ENCODE peak calls at places on chromosomes 7 and 10, in five cellular contexts. J is IMR-90, S is heart left ventricle, M is psoas muscle, Y is left ventricle myocardium inferior. E is an unnamed sample.

GRCh38 chr7:33278095-33278494 is 148.7 kb downstream of the BBS9 start:
- DNase-seq in Y (no peak), J (no peak), M (no peak), S (no peak), E (no peak)

GRCh38 chr10:59793924-59794323 is 40.7 kb upstream of the MRLN start:
- DNase-seq in J (no peak), Y (no peak), M (no peak), S (no peak), E (no peak)

GRCh38 chr7:156778668-156779067 is 114.3 kb downstream of the LMBR1 start:
- DNase-seq in S (no peak), M (no peak), J (no peak), Y (no peak), E (no peak)

GRCh38 chr10:96047004-96047649 is 3.7 kb downstream of the CCNJ start:
- DNase-seq in M (no peak), S (no peak), J (no peak), Y (no peak), E (no peak)

GRCh38 chr7:111834367-111834766 is 272.1 kb upstream of the IMMP2L start:
- DNase-seq in J (no peak), Y (no peak), S (no peak), M (no peak), E (no peak)

GRCh38 chr10:20955355-20955893 is 58.3 kb upstream of the NEBL start:
- DNase-seq in M (no peak), Y (no peak), J (no peak), S (no peak), E (no peak)

GRCh38 chr10:123560301-123561144 is 105.6 kb upstream of the GPR26 start:
- DNase-seq in J (no peak), S (no peak), Y (no peak), M (no peak), E (no peak)

GRCh38 chr10:132457328-132458070 is 60.5 kb downstream of the PWWP2B start:
- DNase-seq in Y (no peak), S (peak; percentile 26), M (peak; percentile 16), J (no peak), E (peak; percentile 82)

GRCh38 chr10:89295597-89295996 is 6.2 kb upstream of the IFIT2 start:
- DNase-seq in Y (no peak), J (peak; percentile 86), M (no peak), S (no peak), E (no peak)

GRCh38 chr7:12494354-12495024 is 76.0 kb upstream of the SCIN start:
- DNase-seq in S (no peak), Y (no peak), J (no peak), M (no peak), E (no peak)

GRCh38 chr7:1027285-1028043 is 16.9 kb upstream of the GPR146 start:
- DNase-seq in M (peak; percentile 32), S (no peak), J (peak; percentile 42), Y (no peak), E (peak; percentile 87)

GRCh38 chr10:29879862-29880261 is 179.5 kb downstream of the JCAD start:
- DNase-seq in Y (no peak), M (no peak), J (no peak), S (no peak), E (no peak)

GRCh38 chr10:99522511-99523250 is 10.1 kb upstream of the NKX2-3 start:
- DNase-seq in J (no peak), S (no peak), Y (no peak), M (no peak), E (no peak)

GRCh38 chr10:44049301-44050015 is 335.4 kb downstream of the CXCL12 start:
- DNase-seq in S (no peak), J (no peak), M (no peak), Y (no peak), E (no peak)

GRCh38 chr10:20993387-20994170 is 96.5 kb upstream of the NEBL start:
- DNase-seq in M (no peak), J (no peak), Y (no peak), S (no peak), E (no peak)

GRCh38 chr10:89502556-89502955 is 32.8 kb downstream of the SLC16A12 start:
- DNase-seq in S (no peak), J (peak; percentile 85), Y (no peak), M (no peak), E (no peak)

GRCh38 chr7:151312356-151312755 is 29.3 kb upstream of the NUB1 start:
- DNase-seq in S (no peak), J (no peak), M (no peak), Y (no peak), E (no peak)

GRCh38 chr10:14173706-14174594 is 156.8 kb downstream of the FRMD4A start:
- DNase-seq in Y (no peak), S (no peak), M (no peak), J (peak; percentile 21), E (no peak)

GRCh38 chr7:134891262-134892001 is 94.9 kb upstream of the AGBL3 start:
- DNase-seq in M (peak; percentile 78), Y (peak; percentile 80), S (peak; percentile 92), J (peak; percentile 92), E (no peak)

GRCh38 chr7:2508327-2509231 is 11.0 kb upstream of the LFNG start:
- DNase-seq in J (peak; percentile 32), S (peak; percentile 74), Y (peak; percentile 79), M (peak; percentile 70), E (no peak)

GRCh38 chr10:100713859-100714565 is 31.4 kb upstream of the PAX2 start:
- DNase-seq in Y (no peak), M (no peak), S (no peak), J (no peak), E (no peak)

GRCh38 chr10:121914661-121915060 is 13.2 kb downstream of the ATE1 start:
- DNase-seq in M (no peak), J (no peak), Y (no peak), S (no peak), E (no peak)

GRCh38 chr7:69166979-69167516 is 431.2 kb upstream of the AUTS2 start:
- DNase-seq in M (no peak), S (no peak), J (no peak), Y (no peak), E (no peak)

GRCh38 chr10:71383972-71384687 is 12.6 kb upstream of the CDH23 start:
- DNase-seq in J (peak; percentile 21), Y (peak; percentile 73), M (peak; percentile 68), S (peak; percentile 71), E (no peak)

GRCh38 chr10:113236998-113237397 is 287.0 kb downstream of the TCF7L2 start:
- DNase-seq in S (no peak), Y (no peak), J (no peak), M (no peak), E (no peak)

GRCh38 chr7:133331861-133332260 is 79.0 kb downstream of the EXOC4 start:
- DNase-seq in J (no peak), Y (no peak), S (no peak), M (no peak), E (no peak)

GRCh38 chr7:64951250-64951848 is 39.5 kb downstream of the ZNF117 start:
- DNase-seq in S (no peak), Y (no peak), J (peak; percentile 54), M (no peak), E (no peak)

GRCh38 chr7:148503900-148504487 is 86.6 kb upstream of the C7orf33 start:
- DNase-seq in S (no peak), J (peak; percentile 37), Y (no peak), M (no peak), E (no peak)

GRCh38 chr10:61000769-61001730 is 57.1 kb upstream of the RHOBTB1 start:
- DNase-seq in M (no peak), J (peak; percentile 11), S (no peak), Y (no peak), E (no peak)

GRCh38 chr10:29443745-29444523 is 155.1 kb downstream of the LYZL1 start:
- DNase-seq in M (no peak), Y (no peak), S (no peak), J (peak; percentile 25), E (no peak)

GRCh38 chr10:132685921-132686680 is 99.8 kb downstream of the NKX6-2 start:
- DNase-seq in Y (peak; percentile 8), M (peak; percentile 11), J (no peak), S (peak; percentile 12), E (peak; percentile 87)

GRCh38 chr7:34656036-34656435 is 2.0 kb upstream of the NPSR1 start:
- DNase-seq in S (no peak), J (no peak), M (no peak), Y (no peak), E (no peak)

GRCh38 chr10:484441-484924 is 205.0 kb downstream of the DIP2C start:
- DNase-seq in Y (no peak), J (peak; percentile 16), S (no peak), M (peak; percentile 40), E (peak; percentile 92)

GRCh38 chr10:78566216-78567135 is 502.3 kb upstream of the ZMIZ1 start:
- DNase-seq in S (no peak), Y (no peak), M (no peak), J (no peak), E (no peak)

GRCh38 chr10:113301342-113301984 is 251.4 kb upstream of the HABP2 start:
- DNase-seq in Y (no peak), J (no peak), S (no peak), M (no peak), E (no peak)

GRCh38 chr7:46152671-46153070 is 231.6 kb upstream of the IGFBP3 start:
- DNase-seq in Y (no peak), J (no peak), S (no peak), M (no peak), E (no peak)
- TF ChIP-seq CTCF in Y (no peak), J (no peak), S (no peak), M (no peak), E (peak; percentile 36)

DNA sequence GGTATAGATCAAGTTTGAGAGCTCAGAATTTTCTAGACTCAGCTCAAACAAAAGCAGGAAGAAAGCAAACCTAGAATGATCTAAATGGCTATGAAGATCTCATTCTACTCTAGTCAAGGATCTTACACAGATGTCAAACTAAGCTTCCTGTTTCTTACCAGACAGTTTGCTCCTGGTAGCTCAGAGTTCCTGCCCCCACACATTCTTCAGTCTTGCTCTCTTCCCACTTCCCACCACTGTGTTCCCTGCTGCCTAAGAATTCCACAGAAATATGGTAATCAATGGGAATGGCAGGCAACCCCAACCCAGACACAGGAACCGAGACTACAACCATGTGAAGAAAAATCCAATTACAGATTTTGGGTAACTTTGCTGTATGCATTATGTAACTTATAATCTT is 133.4 kb upstream of the PTN start:
- DNase-seq in M (no peak), S (no peak), J (peak; percentile 59), Y (no peak), E (no peak)
- TF ChIP-seq CTCF in M (no peak), S (no peak), J (no peak), Y (no peak), E (no peak)

DNA sequence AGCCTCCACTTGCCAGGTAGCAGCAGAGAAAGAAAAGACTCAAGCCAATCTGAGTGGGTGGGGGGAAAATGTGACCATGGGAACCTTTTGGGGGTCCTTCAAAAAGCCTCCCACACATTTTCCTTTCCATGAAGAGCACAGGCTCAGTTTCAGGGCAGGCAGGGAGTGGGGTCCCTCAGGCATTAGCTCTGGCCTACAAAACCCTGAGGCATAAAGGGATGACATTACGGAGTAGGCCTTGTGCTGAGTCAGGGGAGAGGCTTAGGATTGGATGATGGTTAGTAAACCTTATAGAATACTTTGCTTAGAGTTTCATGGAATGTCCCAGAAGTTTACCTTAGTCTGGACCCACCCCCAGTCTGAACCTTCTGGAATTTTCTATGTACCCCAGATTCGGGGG is 3.5 kb downstream of the DNAJC30 start:
- DNase-seq in J (no peak), Y (no peak), M (no peak), S (no peak), E (no peak)
- TF ChIP-seq CTCF in J (no peak), Y (no peak), M (no peak), S (no peak), E (no peak)

GRCh38 chr7:21251166-21251806 is 176.6 kb upstream of the SP4 start:
- DNase-seq in S (no peak), M (no peak), Y (no peak), J (no peak), E (no peak)
- TF ChIP-seq CTCF in S (no peak), M (no peak), Y (no peak), J (no peak), E (no peak)

GRCh38 chr7:114356133-114356532 is 58.5 kb upstream of the FOXP2 start:
- DNase-seq in M (no peak), Y (no peak), J (peak; percentile 40), S (no peak), E (no peak)
- TF ChIP-seq CTCF in M (no peak), Y (no peak), J (no peak), S (no peak), E (no peak)

E was measured in chondrocyte.